ENCODE peak calls at places on chromosomes 16 and 17, in eight cellular contexts. L is endothelial cell of umbilical vein, J is ovary, P is A549, K is spleen, W is tibial nerve, A is esophagus squamous epithelium, T is sigmoid colon. H is an unnamed sample.

GRCh38 chr16:49350265-49351103 is 23.1 kb upstream of the C16orf78 start:
- DNase-seq in L (peak; percentile 21), J (peak; percentile 19), P (peak; percentile 41), K (no peak), W (peak; percentile 45), A (no peak), T (no peak), H (peak; percentile 81)

GRCh38 chr16:2388875-2389433 is 40.3 kb upstream of the CCNF start:
- DNase-seq in L (peak; percentile 32), J (no peak), P (peak; percentile 30), K (no peak), W (no peak), A (no peak), T (no peak), H (no peak)

GRCh38 chr16:84194470-84195200 is 3.7 kb downstream of the ADAD2 start:
- DNase-seq in L (no peak), J (no peak), P (no peak), K (no peak), W (no peak), A (no peak), T (no peak), H (no peak)

GRCh38 chr17:69573396-69573795 is 158.9 kb downstream of the MAP2K6 start:
- DNase-seq in L (no peak), J (no peak), P (no peak), K (no peak), W (no peak), A (no peak), T (no peak), H (no peak)

GRCh38 chr16:19075511-19075910 is 8.1 kb downstream of the COQ7 start:
- DNase-seq in L (no peak), J (no peak), P (no peak), K (no peak), W (no peak), A (no peak), T (no peak), H (no peak)

GRCh38 chr16:88298882-88299745 is 83.6 kb upstream of the ZNF469 start:
- DNase-seq in L (peak; percentile 29), J (no peak), P (no peak), K (no peak), W (no peak), A (no peak), T (no peak), H (no peak)

GRCh38 chr17:263271-263670 is 81.8 kb upstream of the DOC2B start:
- DNase-seq in L (no peak), J (no peak), P (no peak), K (peak; percentile 42), W (no peak), A (no peak), T (peak; percentile 50), H (peak; percentile 4)

GRCh38 chr16:85239239-85239638 is 127.0 kb upstream of the CIBAR2 start:
- DNase-seq in L (no peak), J (no peak), P (no peak), K (no peak), W (no peak), A (no peak), T (peak; percentile 62), H (no peak)

DNA sequence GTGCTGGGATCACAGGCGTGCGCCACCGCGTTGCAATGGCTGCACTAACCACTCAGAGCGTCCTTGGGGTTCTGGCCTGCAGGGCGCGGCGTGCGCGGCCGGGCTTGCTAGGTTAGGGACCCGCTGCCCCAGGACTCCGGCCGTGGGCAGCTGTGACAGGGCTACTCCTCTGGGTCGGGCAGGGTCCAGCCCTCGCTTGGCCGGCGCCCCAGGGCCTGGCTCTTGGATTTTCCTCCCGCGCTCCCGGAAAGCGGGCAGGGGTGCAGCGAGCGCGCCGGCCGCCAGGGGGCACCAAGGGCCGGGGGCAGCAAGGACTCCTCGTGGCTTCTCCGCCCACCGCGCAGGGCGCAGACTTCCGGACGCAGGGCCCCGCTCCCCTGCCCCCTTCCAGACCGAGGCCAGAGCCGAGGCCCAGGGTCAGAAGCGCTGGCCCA is 489 bp downstream of the TLE7 start:
- DNase-seq in L (no peak), J (no peak), P (no peak), K (no peak), W (no peak), A (no peak), T (no peak), H (peak; percentile 55)
- H3K9me3 ChIP-seq in L (no peaks in the 10 kb centered on the region), J (peaks cover 2% of the 10 kb centered on the region), P (peaks cover 48% of the 10 kb centered on the region), K (peaks cover 47% of the 10 kb centered on the region), W (peaks cover 7% of the 10 kb centered on the region), A (peaks cover 50% of the 10 kb centered on the region), T (peaks cover 14% of the 10 kb centered on the region), H (no peaks in the 10 kb centered on the region)

GRCh38 chr17:37732313-37732712 is 12.5 kb downstream of the HNF1B start:
- DNase-seq in L (no peak), J (no peak), P (no peak), K (no peak), W (no peak), A (no peak), T (no peak), H (no peak)
- H3K27ac ChIP-seq in L (no peak overlapping the region), J (no peak overlapping the region), P (no peak overlapping the region), K (no peak overlapping the region), W (no peak overlapping the region), A (no peak overlapping the region), T (no peak overlapping the region), H (no peak overlapping the region)

DNA sequence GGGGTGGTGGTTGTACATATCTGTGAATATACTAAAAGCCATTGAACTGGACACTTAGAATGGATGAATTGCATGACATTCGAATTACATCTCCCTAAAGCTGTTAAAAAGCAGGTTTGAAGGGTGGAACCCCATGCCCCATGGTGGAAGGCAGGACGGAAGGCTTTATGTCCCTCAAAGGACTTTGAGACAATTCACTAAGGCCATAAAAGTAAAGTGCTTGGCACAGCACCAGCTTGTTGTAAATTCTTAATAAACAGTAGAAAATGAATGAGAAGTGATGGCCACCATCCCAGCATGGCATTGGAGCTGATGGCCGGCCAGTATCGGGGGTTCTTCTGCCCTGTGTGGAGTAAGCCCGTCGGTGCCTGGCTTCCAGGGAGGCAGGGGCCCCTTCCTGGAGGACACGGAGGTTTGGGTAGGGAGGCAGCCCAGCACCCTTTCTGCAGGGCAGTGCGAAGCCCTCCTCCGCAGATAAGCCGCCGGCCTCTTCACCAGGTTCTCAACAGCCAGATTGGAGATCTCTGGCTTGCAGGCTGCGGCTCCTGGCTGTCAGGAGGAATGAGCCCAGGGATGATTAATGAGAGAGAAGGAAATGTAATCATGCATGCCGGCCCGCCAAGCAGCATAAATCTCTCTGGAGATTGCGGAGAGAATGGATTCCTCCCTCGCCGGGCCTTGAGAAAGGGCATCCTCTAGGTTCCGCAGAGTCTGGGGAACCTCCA is 346.9 kb downstream of the FOXL1 start:
- DNase-seq in L (peak; percentile 86), J (no peak), P (no peak), K (no peak), W (no peak), A (no peak), T (no peak), H (no peak)
- TF ChIP-seq POLR2A in L (no peak), J (no peak), P (no peak), K (no peak), W (no peak), A (no peak), T (no peak), H (no peak)

GRCh38 chr16:68577352-68577853 is 38.3 kb downstream of the ZFP90 start:
- DNase-seq in L (no peak), J (no peak), P (no peak), K (no peak), W (no peak), A (no peak), T (no peak), H (no peak)

GRCh38 chr16:68575082-68575481 is 36.0 kb downstream of the ZFP90 start:
- DNase-seq in L (no peak), J (no peak), P (no peak), K (no peak), W (no peak), A (no peak), T (no peak), H (no peak)

DNA sequence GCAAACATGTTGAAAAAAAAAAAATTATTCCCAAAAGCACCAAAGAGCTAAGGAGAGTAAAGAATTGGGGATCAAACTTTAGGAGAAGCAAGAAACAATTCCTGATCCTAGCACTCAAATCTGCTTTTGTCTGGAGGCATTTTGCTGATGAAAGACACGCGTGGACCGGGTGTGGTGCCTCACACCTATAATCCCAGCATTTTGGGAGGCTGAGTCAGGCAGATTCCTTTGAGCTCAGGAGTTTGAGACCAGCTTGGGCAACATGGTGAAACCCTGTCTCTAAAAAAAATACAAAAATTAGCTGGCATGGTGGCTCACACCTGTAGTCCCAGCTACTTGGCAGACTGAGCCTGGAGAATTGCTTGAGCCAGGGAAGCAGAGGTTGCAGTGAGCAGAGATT is 35.4 kb downstream of the ZFP90 start:
- DNase-seq in L (no peak), J (no peak), P (no peak), K (no peak), W (no peak), A (no peak), T (no peak), H (no peak)
- H3K9me3 ChIP-seq in L (peaks cover 4% of the 10 kb centered on the region), J (no peaks in the 10 kb centered on the region), P (peaks cover 84% of the 10 kb centered on the region), K (peaks cover 100% of the 10 kb centered on the region), W (no peaks in the 10 kb centered on the region), A (peaks cover 92% of the 10 kb centered on the region), T (peaks cover 63% of the 10 kb centered on the region), H (no peaks in the 10 kb centered on the region)

DNA sequence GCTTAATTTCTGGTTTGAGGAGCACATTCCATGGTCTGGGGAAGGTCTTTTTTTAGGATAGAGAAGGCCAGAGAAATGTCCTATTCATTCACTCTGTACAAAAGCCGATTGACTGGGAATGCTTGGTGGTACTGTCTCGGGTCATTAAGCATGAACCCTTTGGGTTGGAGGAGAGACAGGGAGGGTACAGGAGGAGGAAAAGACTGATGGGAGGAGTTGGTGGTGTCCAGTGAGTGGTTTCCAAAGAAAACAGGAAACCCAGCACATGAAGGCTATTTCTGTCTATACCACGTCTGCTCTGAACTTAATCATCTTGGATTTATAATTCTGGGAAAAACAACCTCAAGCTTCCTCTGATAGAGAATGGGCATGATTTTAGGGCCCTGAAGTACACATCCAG is 111.9 kb downstream of the XYLT1 start:
- DNase-seq in L (no peak), J (no peak), P (no peak), K (no peak), W (no peak), A (no peak), T (no peak), H (no peak)
- H3K27ac ChIP-seq in L (no peak overlapping the region), J (no peak overlapping the region), P (no peak overlapping the region), K (no peak overlapping the region), W (no peak overlapping the region), A (no peak overlapping the region), T (peak overlapping the region; percentile 39), H (peak overlapping the region; percentile 79)

DNA sequence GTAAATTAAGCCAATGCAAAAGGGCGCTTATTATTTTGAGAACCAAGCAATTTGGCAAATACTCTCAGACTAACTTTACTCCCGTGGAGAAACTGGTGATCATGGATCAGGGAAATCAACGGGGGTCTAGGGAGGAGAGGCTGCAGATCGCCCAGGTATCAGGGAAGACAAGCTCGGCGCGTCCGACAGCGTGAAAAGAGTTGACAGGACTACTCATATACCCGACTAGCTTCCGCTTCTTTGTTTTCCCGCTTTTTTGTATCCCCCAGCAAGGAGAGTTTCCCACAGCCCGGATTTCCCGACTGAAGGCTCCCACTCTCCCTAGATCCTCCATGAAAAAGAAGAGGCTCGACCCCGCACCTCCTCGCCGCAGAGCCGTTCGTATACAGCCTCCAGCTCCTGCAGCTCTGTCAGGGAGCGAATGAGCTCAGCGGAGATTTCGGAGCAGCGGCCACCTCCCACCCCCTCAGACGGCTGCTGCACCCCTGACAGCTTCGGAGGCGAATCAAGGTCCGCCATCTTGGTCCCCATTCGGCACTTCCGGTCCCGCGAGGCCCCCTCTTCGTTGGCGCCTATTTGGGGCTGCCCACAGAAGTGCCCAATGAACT is at the start of gene COG4:
- DNase-seq in L (no peak), J (peak; percentile 82), P (peak; percentile 88), K (peak; percentile 97), W (peak; percentile 70), A (peak; percentile 37), T (peak; percentile 92), H (peak; percentile 91)
- TF ChIP-seq POLR2A in L (peak; percentile 83), J (no peak), P (peak; percentile 77), K (no peak), W (peak; percentile 18), A (no peak), T (no peak), H (no peak)